ENCODE peak calls at places on chromosomes 1 and 21, in six cellular contexts. A is A549, D is HepG2, K is endothelial cell of umbilical vein, P is K562, O is GM12878. Y is an unnamed sample.

GRCh38 chr1:18798533-18799445 is 60.7 kb downstream of the TAS1R2 start:
- DNase-seq in K (no peak), A (no peak), D (no peak), O (no peak), P (no peak), Y (no peak)

GRCh38 chr1:213572939-213573647 is 414.7 kb upstream of the PROX1 start:
- DNase-seq in K (no peak), P (no peak), O (no peak), A (no peak), D (peak), Y (no peak)

GRCh38 chr1:201602413-201603265 is 63.7 kb downstream of the NAV1 start:
- DNase-seq in K (peak), A (peak), D (no peak), P (peak), O (no peak), Y (no peak)

GRCh38 chr1:61887076-61887867 is 145.0 kb downstream of the PATJ start:
- DNase-seq in K (no peak), D (no peak), O (no peak), P (no peak), A (peak), Y (no peak)

GRCh38 chr1:226548281-226549093 is at the start of gene STUM:
- DNase-seq in A (no peak), O (no peak), K (peak), D (no peak), P (no peak), Y (peak)

GRCh38 chr1:78170845-78171244 is 125.1 kb downstream of the GIPC2 start:
- DNase-seq in A (no peak), O (no peak), D (no peak), P (no peak), K (no peak), Y (no peak)

GRCh38 chr1:22388666-22389455 is 62.8 kb upstream of the ZBTB40 start:
- DNase-seq in O (no peak), D (no peak), K (no peak), P (no peak), A (peak), Y (no peak)

GRCh38 chr1:230895452-230895851 is 27.1 kb upstream of the C1orf198 start:
- DNase-seq in A (no peak), K (no peak), O (no peak), P (no peak), D (no peak), Y (no peak)

GRCh38 chr1:63343922-63344321 is 21.6 kb downstream of the FOXD3 start:
- DNase-seq in A (no peak), K (no peak), O (no peak), P (no peak), D (no peak), Y (no peak)

GRCh38 chr1:17844146-17844826 is 89.2 kb downstream of the ACTL8 start:
- DNase-seq in D (no peak), A (no peak), O (no peak), K (no peak), P (no peak), Y (no peak)

GRCh38 chr1:65001238-65001792 is 35.0 kb upstream of the JAK1 start:
- DNase-seq in O (no peak), D (no peak), P (peak), A (no peak), K (peak), Y (peak)

GRCh38 chr1:83897516-83897915 is 101.4 kb downstream of the TTLL7 start:
- DNase-seq in O (no peak), A (no peak), P (no peak), D (no peak), K (no peak), Y (no peak)

GRCh38 chr1:22104865-22105437 is 37.9 kb downstream of the WNT4 start:
- DNase-seq in O (no peak), K (no peak), A (no peak), P (no peak), D (no peak), Y (no peak)

GRCh38 chr1:115133440-115133839 is 44.1 kb upstream of the TSPAN2 start:
- DNase-seq in P (no peak), D (no peak), A (peak), K (peak), O (no peak), Y (no peak)

GRCh38 chr1:228346731-228347130 is 59.9 kb downstream of the TRIM11 start:
- DNase-seq in O (no peak), K (no peak), P (no peak), A (no peak), D (no peak), Y (no peak)

GRCh38 chr1:33532936-33533335 is 60.5 kb downstream of the ZSCAN20 start:
- DNase-seq in K (no peak), D (no peak), O (no peak), A (no peak), P (no peak), Y (no peak)

GRCh38 chr1:203572134-203572625 is 54.5 kb upstream of the ATP2B4 start:
- DNase-seq in O (no peak), A (no peak), K (no peak), D (no peak), P (peak), Y (no peak)

GRCh38 chr1:54340876-54341275 is 65.3 kb downstream of the SSBP3 start:
- DNase-seq in A (no peak), D (no peak), O (no peak), K (no peak), P (no peak), Y (no peak)

GRCh38 chr1:160550572-160551034 is 27.5 kb upstream of the SLAMF6 start:
- DNase-seq in P (peak), A (no peak), K (no peak), D (no peak), O (no peak), Y (peak)

GRCh38 chr1:24369801-24370200 is 43.8 kb downstream of the STPG1 start:
- DNase-seq in O (no peak), P (no peak), D (no peak), A (no peak), K (no peak), Y (no peak)

GRCh38 chr1:147567594-147568381 is 26.5 kb downstream of the BCL9 start:
- DNase-seq in P (no peak), K (no peak), O (no peak), A (no peak), D (no peak), Y (no peak)

GRCh38 chr1:175090775-175091174 is 23.1 kb downstream of the TNN start:
- DNase-seq in P (no peak), A (no peak), D (no peak), O (no peak), K (no peak), Y (no peak)

GRCh38 chr1:206674745-206675175 is 9.9 kb upstream of the MAPKAPK2 start:
- DNase-seq in P (no peak), D (no peak), A (peak), K (no peak), O (no peak), Y (no peak)
- TF ChIP-seq MYC in P (no peak), D (no peak), A (no peak), K (no peak), O (no peak), Y (no peak)

GRCh38 chr21:39074508-39074907 is 108.7 kb downstream of the PSMG1 start:
- DNase-seq in O (no peak), K (no peak), A (no peak), P (no peak), D (no peak), Y (no peak)

GRCh38 chr21:39072468-39072867 is 110.8 kb downstream of the PSMG1 start:
- DNase-seq in O (no peak), P (no peak), D (no peak), A (no peak), K (no peak), Y (no peak)

GRCh38 chr21:39073063-39073462 is 110.2 kb downstream of the PSMG1 start:
- DNase-seq in K (no peak), O (no peak), A (no peak), P (no peak), D (no peak), Y (no peak)

GRCh38 chr21:39073717-39074116 is 109.5 kb downstream of the PSMG1 start:
- DNase-seq in P (no peak), O (no peak), D (no peak), A (no peak), K (no peak), Y (no peak)

GRCh38 chr21:39071623-39072214 is 111.5 kb downstream of the PSMG1 start:
- DNase-seq in K (no peak), A (no peak), P (no peak), D (peak), O (no peak), Y (no peak)
- TF ChIP-seq MAX in K (no peak), A (no peak), P (no peak), D (peak), O (no peak), Y (no peak)

GRCh38 chr21:24118738-24119470 is 1488.4 kb downstream of the MRPL39 start:
- DNase-seq in O (no peak), D (no peak), P (no peak), K (no peak), A (no peak), Y (no peak)

DNA sequence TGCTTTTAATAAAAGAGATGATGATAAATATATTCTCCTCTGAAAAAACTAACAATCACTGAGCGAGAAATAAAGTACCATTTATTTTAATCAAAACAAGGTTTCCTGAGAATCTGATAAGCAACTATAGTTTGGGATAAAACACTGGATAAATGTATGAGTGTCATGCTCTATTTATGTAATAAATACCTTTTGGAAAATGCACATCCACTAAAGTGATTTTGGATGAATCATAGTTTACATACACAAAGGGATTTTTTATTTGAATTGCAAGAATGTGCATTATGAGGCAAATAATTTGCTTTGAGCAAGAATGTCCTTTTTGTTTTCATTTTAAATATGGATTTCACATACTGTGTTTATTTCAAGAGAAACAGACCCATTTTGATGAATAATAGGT is 1483.5 kb downstream of the MRPL39 start:
- DNase-seq in P (no peak), K (no peak), A (no peak), O (no peak), D (no peak), Y (no peak)
- TF ChIP-seq MYC in P (no peak), K (no peak), A (no peak), O (no peak), D (no peak), Y (no peak)

DNA sequence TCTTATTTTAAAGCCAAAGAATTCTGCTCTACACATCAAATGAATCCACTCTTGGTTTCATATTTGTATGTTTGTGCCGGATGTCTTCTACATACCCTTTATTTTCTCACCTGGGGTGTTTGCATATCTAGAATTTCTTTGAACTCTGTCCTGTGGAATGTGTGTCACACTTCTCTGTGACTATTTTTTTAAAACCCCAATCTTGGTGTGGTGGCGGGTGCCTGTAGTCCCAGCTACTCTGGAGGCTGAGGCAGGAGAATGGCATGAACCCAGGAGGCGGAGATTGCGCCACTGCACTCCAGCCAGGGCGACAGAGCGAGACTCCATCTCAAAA is 35.4 kb downstream of the CENPF start:
- DNase-seq in O (no peak), K (no peak), P (no peak), D (no peak), A (no peak), Y (no peak)
- TF ChIP-seq MAX in O (no peak), K (no peak), P (no peak), D (no peak), A (no peak), Y (no peak)

GRCh38 chr1:3790501-3790923 is 5.8 kb downstream of the LRRC47 start:
- DNase-seq in D (no peak), A (no peak), K (no peak), P (no peak), O (no peak), Y (no peak)

GRCh38 chr1:3788756-3789420 is 7.4 kb downstream of the LRRC47 start:
- DNase-seq in D (no peak), K (no peak), P (no peak), A (no peak), O (no peak), Y (no peak)

GRCh38 chr1:3787745-3788605 is 8.3 kb downstream of the LRRC47 start:
- DNase-seq in K (no peak), A (no peak), P (no peak), O (no peak), D (no peak), Y (no peak)

GRCh38 chr1:3790952-3791351 is 5.3 kb downstream of the LRRC47 start:
- DNase-seq in O (no peak), P (no peak), K (no peak), A (no peak), D (no peak), Y (no peak)

GRCh38 chr1:3789421-3790300 is 6.6 kb downstream of the LRRC47 start:
- DNase-seq in K (no peak), P (no peak), D (no peak), A (no peak), O (no peak), Y (no peak)
- TF ChIP-seq MYC in K (no peak), P (no peak), D (no peak), A (no peak), O (no peak), Y (no peak)

DNA sequence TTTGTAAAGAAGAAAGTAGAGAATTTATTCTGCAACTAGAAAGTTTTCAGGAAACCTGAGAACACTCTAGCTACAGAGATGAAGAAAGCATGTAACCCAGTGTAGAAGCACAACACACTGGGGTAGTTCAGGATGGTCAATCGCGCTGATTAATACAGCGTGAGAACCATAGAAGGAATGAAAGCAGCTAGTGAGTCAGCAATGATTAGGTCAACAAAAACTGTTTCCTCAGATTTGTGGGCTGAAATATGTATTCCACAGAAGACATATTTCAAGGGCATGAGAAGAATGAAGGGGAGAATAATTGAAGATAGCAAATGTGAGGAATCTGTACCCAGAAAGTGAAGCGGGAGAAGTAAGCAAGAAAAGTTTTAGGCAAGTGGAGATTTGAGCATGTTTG is 97.8 kb upstream of the ADGRL2 start:
- DNase-seq in A (peak), K (peak), D (no peak), O (no peak), P (no peak), Y (no peak)
- TF ChIP-seq MAX in A (no peak), K (no peak), D (no peak), O (no peak), P (no peak), Y (no peak)

GRCh38 chr1:12064073-12064969 is 1.2 kb downstream of the TNFRSF8 start:
- DNase-seq in O (no peak), P (no peak), A (no peak), D (no peak), K (no peak), Y (no peak)

GRCh38 chr1:12059722-12060464 is 3.2 kb upstream of the TNFRSF8 start:
- DNase-seq in A (no peak), P (no peak), O (no peak), D (no peak), K (no peak), Y (no peak)

GRCh38 chr1:12065872-12066271 is 2.8 kb downstream of the TNFRSF8 start:
- DNase-seq in O (no peak), K (no peak), A (no peak), D (no peak), P (no peak), Y (peak)

GRCh38 chr1:12060500-12060899 is 2.6 kb upstream of the TNFRSF8 start:
- DNase-seq in A (no peak), P (no peak), K (no peak), D (no peak), O (no peak), Y (no peak)

DNA sequence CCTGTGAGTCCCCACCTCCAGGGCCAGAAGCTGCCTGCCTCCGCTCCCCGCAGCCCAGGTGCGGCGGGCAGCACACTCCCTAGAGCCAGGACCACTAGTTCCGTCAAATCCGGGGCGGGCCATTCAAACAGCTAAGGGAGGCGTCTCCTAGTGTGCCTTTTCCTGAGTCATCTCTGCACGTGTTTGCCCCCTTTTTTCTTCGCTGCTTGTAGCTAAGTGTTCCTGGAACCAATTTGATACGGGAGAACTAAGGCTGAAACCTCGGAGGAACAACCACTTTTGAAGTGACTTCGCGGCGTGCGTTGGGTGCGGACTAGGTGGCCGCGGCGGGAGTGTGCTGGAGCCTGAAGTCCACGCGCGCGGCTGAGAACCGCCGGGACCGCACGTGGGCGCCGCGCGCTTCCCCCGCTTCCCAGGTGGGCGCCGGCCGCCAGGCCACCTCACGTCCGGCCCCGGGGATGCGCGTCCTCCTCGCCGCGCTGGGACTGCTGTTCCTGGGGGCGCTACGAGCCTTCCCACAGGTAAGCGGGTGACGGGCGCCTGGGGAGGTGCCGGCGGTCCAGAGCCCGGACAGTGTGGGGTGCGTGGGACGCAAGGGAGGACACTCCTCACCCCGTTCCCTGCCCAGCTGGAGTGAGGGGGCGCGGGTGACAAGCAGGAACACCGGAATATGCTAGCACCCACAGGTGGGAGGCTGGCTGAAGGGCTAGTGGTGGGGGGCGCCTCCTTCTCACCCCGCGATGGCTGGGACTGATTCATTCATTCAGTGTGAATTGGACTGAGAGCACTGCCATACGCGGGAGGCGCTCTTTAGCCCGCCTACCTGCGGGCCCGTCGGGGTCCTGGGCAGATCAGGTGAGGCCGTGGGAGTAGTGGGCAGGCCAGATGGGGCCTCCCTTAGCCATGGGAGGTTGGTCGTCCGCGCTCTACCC is at the start of gene TNFRSF8:
- DNase-seq in P (peak), K (no peak), O (no peak), A (no peak), D (no peak), Y (peak)
- TF ChIP-seq MYC in P (peak), K (no peak), O (peak), A (no peak), D (no peak), Y (no peak)

GRCh38 chr1:91687452-91687851 is 186.8 kb downstream of the CDC7 start:
- DNase-seq in A (no peak), O (no peak), K (no peak), P (no peak), D (no peak), Y (no peak)

GRCh38 chr1:91684599-91685196 is 184.0 kb downstream of the CDC7 start:
- DNase-seq in O (no peak), A (no peak), P (peak), K (peak), D (no peak), Y (no peak)

GRCh38 chr1:91685994-91686393 is 185.3 kb downstream of the CDC7 start:
- DNase-seq in P (no peak), O (no peak), K (peak), A (no peak), D (no peak), Y (no peak)

GRCh38 chr1:91693542-91693941 is 192.4 kb downstream of the TGFBR3 start:
- DNase-seq in A (no peak), P (no peak), O (no peak), K (no peak), D (no peak), Y (no peak)

DNA sequence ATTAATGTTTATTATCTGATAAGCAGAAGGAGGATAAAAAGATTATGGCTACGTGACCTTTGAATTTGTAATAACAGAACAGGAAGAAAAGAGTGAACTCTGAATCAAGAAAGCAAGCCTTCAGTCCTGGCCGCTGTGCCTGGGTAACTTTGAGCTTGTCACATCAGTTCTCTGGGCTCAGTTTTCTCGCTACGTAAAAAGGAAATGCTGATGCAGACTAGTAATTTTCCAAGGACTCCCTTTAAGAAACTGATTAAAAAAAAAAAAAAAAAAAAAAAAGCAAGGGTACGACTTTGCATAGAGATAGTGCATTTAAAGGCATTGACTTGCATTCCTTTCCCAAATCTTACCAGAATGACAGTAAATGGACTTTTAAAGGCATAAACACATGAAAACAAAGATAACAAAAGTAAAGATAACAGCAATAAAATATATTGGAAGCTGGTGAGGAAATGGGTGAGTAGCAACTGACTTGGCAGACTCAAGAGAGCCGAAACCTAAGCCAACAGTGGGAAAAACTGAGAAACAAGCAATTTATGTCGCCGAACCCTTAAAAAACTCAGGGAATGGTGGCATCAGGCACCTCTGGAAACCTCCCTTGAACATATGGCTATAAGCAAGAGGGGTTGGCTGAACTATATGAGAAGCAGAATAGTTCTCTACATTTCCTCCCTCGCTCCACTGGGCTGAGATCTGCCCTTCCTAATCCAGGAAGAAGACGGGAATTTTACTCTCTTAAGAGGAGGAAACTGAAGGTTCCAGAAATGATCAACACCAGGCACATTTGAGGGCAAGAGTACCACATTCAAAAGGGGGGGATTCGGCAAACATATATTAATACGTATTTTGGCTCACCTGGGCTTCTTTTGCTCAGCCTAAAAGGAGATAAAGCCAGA is 189.2 kb downstream of the CDC7 start:
- DNase-seq in D (no peak), O (no peak), K (peak), A (no peak), P (no peak), Y (no peak)
- TF ChIP-seq MAX in D (no peak), O (no peak), K (no peak), A (no peak), P (no peak), Y (no peak)

GRCh38 chr1:234887026-234887910 is 241.4 kb downstream of the TOMM20 start:
- DNase-seq in P (no peak), A (no peak), K (no peak), D (no peak), O (no peak), Y (no peak)
- TF ChIP-seq MYC in P (no peak), A (no peak), K (no peak), D (no peak), O (no peak), Y (no peak)

Y was measured in NB4.